ENCODE peak calls at places on chromosome 14, in four cellular contexts. One of them, this sample, is unnamed.

GRCh38 chr14:74649167-74649566 is 37.1 kb upstream of the LTBP2 start:
- DNase-seq in WERI-Rb-1: no peak
- DNase-seq in stomach: no peak
- DNase-seq in left ventricle myocardium inferior: no peak
- DNase-seq in this sample: no peak

GRCh38 chr14:74804219-74804825 is 41.2 kb downstream of the YLPM1 start:
- DNase-seq in left ventricle myocardium inferior: no peak
- DNase-seq in stomach: no peak
- DNase-seq in WERI-Rb-1: no peak
- DNase-seq in this sample: no peak

GRCh38 chr14:59161571-59162175 is 26.8 kb upstream of the DAAM1 start:
- DNase-seq in stomach: no peak
- DNase-seq in WERI-Rb-1: no peak
- DNase-seq in left ventricle myocardium inferior: no peak
- DNase-seq in this sample: no peak

GRCh38 chr14:62557416-62557815 is 487.8 kb downstream of the KCNH5 start:
- DNase-seq in stomach: no peak
- DNase-seq in WERI-Rb-1: no peak
- DNase-seq in left ventricle myocardium inferior: no peak
- DNase-seq in this sample: no peak

GRCh38 chr14:77208266-77208978 is 26.8 kb downstream of the TMEM63C start:
- DNase-seq in left ventricle myocardium inferior: peak
- DNase-seq in stomach: peak
- DNase-seq in WERI-Rb-1: peak
- DNase-seq in this sample: peak

GRCh38 chr14:53478174-53478573 is 325.1 kb upstream of the DDHD1 start:
- DNase-seq in stomach: no peak
- DNase-seq in WERI-Rb-1: no peak
- DNase-seq in left ventricle myocardium inferior: no peak
- DNase-seq in this sample: no peak

GRCh38 chr14:21241218-21241819 is 27.9 kb downstream of the HNRNPC start:
- DNase-seq in left ventricle myocardium inferior: no peak
- DNase-seq in stomach: no peak
- DNase-seq in WERI-Rb-1: no peak
- DNase-seq in this sample: no peak

GRCh38 chr14:74841230-74842207 is 34.4 kb downstream of the PROX2 start:
- DNase-seq in stomach: no peak
- DNase-seq in left ventricle myocardium inferior: no peak
- DNase-seq in WERI-Rb-1: no peak
- DNase-seq in this sample: peak

GRCh38 chr14:77306406-77307098 is 14.1 kb downstream of the POMT2 start:
- DNase-seq in left ventricle myocardium inferior: no peak
- DNase-seq in WERI-Rb-1: no peak
- DNase-seq in stomach: no peak
- DNase-seq in this sample: no peak

GRCh38 chr14:99312106-99312505 is 40.1 kb upstream of the BCL11B start:
- DNase-seq in left ventricle myocardium inferior: no peak
- DNase-seq in stomach: no peak
- DNase-seq in WERI-Rb-1: no peak
- DNase-seq in this sample: no peak

GRCh38 chr14:99270491-99271287 is 1.3 kb downstream of the BCL11B start:
- DNase-seq in WERI-Rb-1: no peak
- DNase-seq in left ventricle myocardium inferior: no peak
- DNase-seq in stomach: no peak
- DNase-seq in this sample: no peak

GRCh38 chr14:105039458-105040205 is 18.7 kb upstream of the CDCA4 start:
- DNase-seq in WERI-Rb-1: peak
- DNase-seq in stomach: no peak
- DNase-seq in left ventricle myocardium inferior: no peak
- DNase-seq in this sample: no peak

GRCh38 chr14:59155886-59156285 is 32.6 kb upstream of the DAAM1 start:
- DNase-seq in left ventricle myocardium inferior: no peak
- DNase-seq in WERI-Rb-1: no peak
- DNase-seq in stomach: no peak
- DNase-seq in this sample: no peak

GRCh38 chr14:72714094-72714493 is 179.8 kb downstream of the DPF3 start:
- DNase-seq in WERI-Rb-1: no peak
- DNase-seq in stomach: no peak
- DNase-seq in left ventricle myocardium inferior: no peak
- DNase-seq in this sample: peak

GRCh38 chr14:93234798-93235197 is 27.7 kb downstream of the UBR7 start:
- DNase-seq in stomach: no peak
- DNase-seq in left ventricle myocardium inferior: no peak
- DNase-seq in WERI-Rb-1: no peak
- DNase-seq in this sample: no peak

GRCh38 chr14:59020382-59020781 is 168.1 kb upstream of the DAAM1 start:
- DNase-seq in WERI-Rb-1: peak
- DNase-seq in stomach: no peak
- DNase-seq in left ventricle myocardium inferior: no peak
- DNase-seq in this sample: no peak

GRCh38 chr14:77615231-77616132 is 955 bp downstream of the SPTLC2 start:
- DNase-seq in left ventricle myocardium inferior: no peak
- DNase-seq in WERI-Rb-1: peak
- DNase-seq in stomach: no peak
- DNase-seq in this sample: no peak

GRCh38 chr14:32230695-32231280 is 27.7 kb upstream of the RNU6-8 start:
- DNase-seq in left ventricle myocardium inferior: no peak
- DNase-seq in WERI-Rb-1: no peak
- DNase-seq in stomach: no peak
- DNase-seq in this sample: no peak

DNA sequence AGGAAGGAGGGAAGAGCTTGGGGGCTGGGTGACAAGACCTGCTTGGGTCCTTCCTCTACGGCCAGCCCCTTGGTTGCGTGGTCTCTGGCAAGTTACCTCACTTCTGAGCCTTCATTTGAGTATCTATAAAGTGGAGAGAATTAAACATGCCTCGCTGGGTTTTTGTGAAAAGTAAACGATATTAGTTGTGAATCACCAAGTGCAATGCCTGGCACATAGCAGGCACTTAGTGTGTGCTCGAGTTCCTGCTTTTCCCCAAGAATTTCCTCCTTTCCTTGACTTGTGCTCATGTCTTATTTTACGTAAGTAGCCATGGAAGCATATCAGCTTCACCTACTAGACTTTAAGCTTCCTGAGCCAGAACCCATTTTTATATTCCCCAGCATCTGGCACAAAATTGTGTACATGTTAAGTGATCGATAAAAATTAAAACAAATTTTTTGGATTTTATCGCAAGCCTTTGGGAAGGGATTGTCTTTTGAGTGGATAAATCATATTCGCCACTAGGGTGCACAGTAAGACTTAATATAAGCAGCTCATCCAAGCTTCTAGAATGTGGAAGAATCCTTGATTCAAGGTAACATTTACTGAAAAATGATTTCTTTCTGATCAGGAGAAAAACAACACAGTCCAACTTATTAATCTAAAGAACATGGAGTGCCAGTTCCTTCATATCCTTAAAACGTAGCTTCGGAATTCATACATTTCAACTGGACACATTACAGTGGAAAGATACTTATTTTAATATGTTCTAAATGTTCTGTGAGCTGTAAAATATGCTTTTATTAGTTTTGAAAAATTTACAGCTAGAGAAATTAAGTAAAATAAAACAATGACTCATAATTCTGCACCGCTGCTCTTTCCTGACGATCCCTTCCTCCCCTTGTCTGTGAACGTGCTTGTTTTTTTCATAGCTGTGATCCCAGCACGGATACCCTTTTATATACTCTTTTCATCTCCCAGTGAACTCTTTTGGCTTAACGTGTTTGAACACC is 62.0 kb downstream of the SLC25A47 start:
- DNase-seq in left ventricle myocardium inferior: no peak
- DNase-seq in WERI-Rb-1: no peak
- DNase-seq in stomach: no peak
- DNase-seq in this sample: no peak
- TF ChIP-seq CTCF in left ventricle myocardium inferior: peak
- TF ChIP-seq CTCF in WERI-Rb-1: peak
- TF ChIP-seq CTCF in stomach: peak
- TF ChIP-seq CTCF in this sample: peak

DNA sequence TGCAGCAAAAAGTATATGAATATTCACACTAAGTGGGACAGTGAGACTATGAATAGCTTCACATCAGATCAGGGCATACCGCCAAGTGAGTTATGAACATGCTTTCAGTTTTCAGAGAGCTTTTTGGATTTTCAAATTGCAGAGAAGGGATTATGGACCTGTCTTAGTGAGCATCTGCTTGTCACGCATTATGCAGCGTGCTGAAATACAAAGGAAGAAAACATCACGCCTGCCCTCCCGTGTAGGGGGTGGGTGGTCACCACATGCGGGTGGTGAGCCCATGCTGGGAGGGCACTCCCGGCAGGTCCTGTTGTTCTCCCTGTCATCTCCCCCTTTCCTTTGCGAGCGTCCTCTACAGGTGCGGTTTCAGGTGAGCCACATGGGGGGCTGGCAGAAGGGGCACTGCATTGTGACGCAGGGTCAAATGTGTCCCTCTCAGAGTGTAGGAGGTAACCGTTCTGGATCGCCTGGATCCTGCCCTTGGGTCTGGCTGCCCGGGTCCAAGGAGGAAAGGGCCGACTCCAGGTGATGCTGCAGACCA is 42.6 kb downstream of the TRAF3 start:
- DNase-seq in WERI-Rb-1: no peak
- DNase-seq in stomach: no peak
- DNase-seq in left ventricle myocardium inferior: no peak
- DNase-seq in this sample: no peak
- H3K27ac ChIP-seq in WERI-Rb-1: no peak
- H3K27ac ChIP-seq in stomach: peak
- H3K27ac ChIP-seq in left ventricle myocardium inferior: no peak
- H3K27ac ChIP-seq in this sample: peak

GRCh38 chr14:96662116-96662901 is 134.9 kb upstream of the VRK1 start:
- DNase-seq in stomach: no peak
- DNase-seq in left ventricle myocardium inferior: no peak
- DNase-seq in WERI-Rb-1: no peak
- DNase-seq in this sample: no peak

GRCh38 chr14:96663491-96664067 is 133.6 kb upstream of the VRK1 start:
- DNase-seq in stomach: no peak
- DNase-seq in WERI-Rb-1: no peak
- DNase-seq in left ventricle myocardium inferior: no peak
- DNase-seq in this sample: no peak

GRCh38 chr14:96670391-96670790 is 126.8 kb upstream of the VRK1 start:
- DNase-seq in stomach: no peak
- DNase-seq in left ventricle myocardium inferior: no peak
- DNase-seq in WERI-Rb-1: no peak
- DNase-seq in this sample: no peak

GRCh38 chr14:96663076-96663475 is 134.1 kb upstream of the VRK1 start:
- DNase-seq in WERI-Rb-1: no peak
- DNase-seq in stomach: no peak
- DNase-seq in left ventricle myocardium inferior: no peak
- DNase-seq in this sample: no peak

GRCh38 chr14:96666088-96666487 is 131.1 kb upstream of the VRK1 start:
- DNase-seq in stomach: no peak
- DNase-seq in WERI-Rb-1: no peak
- DNase-seq in left ventricle myocardium inferior: no peak
- DNase-seq in this sample: no peak
- TF ChIP-seq CTCF in stomach: no peak
- TF ChIP-seq CTCF in WERI-Rb-1: peak
- TF ChIP-seq CTCF in left ventricle myocardium inferior: no peak
- TF ChIP-seq CTCF in this sample: no peak

DNA sequence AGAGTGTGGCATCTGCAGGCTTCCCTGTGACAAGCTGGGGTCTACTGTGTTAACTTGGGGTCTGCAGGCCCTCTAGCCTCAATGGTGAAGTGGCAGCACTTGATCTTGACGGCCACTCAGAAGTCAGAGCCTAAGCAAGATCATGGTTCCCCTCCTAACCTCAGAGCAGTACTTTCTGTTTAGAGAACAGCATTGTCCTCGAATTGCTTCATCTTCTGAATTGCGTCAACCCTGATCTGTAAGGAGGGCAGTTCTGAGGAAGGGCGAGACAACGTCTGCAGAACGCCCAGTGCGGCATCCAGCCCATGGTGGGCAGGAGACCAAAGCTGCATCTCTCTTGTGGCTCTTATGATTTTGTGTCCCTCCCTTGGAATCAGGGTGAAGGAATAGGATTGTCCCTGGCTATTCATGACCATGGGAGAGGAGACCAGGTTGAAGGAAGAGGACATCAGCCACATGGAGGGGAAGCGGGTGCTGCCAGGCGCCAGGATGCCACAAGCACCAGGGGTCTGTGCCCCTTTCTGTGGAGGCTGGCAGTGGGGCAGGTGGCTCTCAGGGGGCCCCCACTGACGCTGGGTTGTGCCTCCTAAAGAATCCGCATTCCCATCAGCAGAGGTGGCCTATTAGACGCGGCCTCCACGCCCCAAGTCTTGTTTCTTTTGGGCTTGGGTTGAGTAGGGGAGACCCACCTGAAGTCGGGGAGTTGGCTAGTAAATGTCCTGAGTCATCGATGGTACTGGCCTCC is 2.2 kb downstream of the SERPINA9 start:
- DNase-seq in left ventricle myocardium inferior: no peak
- DNase-seq in WERI-Rb-1: no peak
- DNase-seq in stomach: no peak
- DNase-seq in this sample: peak
- H3K27ac ChIP-seq in left ventricle myocardium inferior: no peak
- H3K27ac ChIP-seq in WERI-Rb-1: no peak
- H3K27ac ChIP-seq in stomach: no peak
- H3K27ac ChIP-seq in this sample: no peak

GRCh38 chr14:69332782-69333395 is 65.2 kb downstream of the ERH start:
- DNase-seq in left ventricle myocardium inferior: no peak
- DNase-seq in WERI-Rb-1: no peak
- DNase-seq in stomach: no peak
- DNase-seq in this sample: no peak
- TF ChIP-seq CTCF in left ventricle myocardium inferior: no peak
- TF ChIP-seq CTCF in WERI-Rb-1: no peak
- TF ChIP-seq CTCF in stomach: no peak
- TF ChIP-seq CTCF in this sample: no peak

This sample was measured in Peyer's patch.